ENCODE peak calls at places on chromosomes 4 and X, in six cellular contexts. One of them, this sample, is unnamed. For H3K4me1, the result is how much of the 10 kb centered on the place peaks cover.

GRCh38 chr4:6972911-6973310 is 63.3 kb downstream of the TBC1D14 start:
- DNase-seq in body of pancreas: no peak
- DNase-seq in PC-3: no peak
- DNase-seq in A549: no peak
- DNase-seq in ascending aorta: no peak
- DNase-seq in pancreas: no peak
- DNase-seq in this sample: no peak

GRCh38 chr4:137470806-137471205 is 61.5 kb downstream of the PCDH18 start:
- DNase-seq in body of pancreas: no peak
- DNase-seq in PC-3: peak
- DNase-seq in A549: no peak
- DNase-seq in ascending aorta: no peak
- DNase-seq in pancreas: no peak
- DNase-seq in this sample: no peak

GRCh38 chr4:168784786-168785461 is 225.1 kb downstream of the CBR4 start:
- DNase-seq in body of pancreas: peak
- DNase-seq in PC-3: peak
- DNase-seq in A549: peak
- DNase-seq in ascending aorta: no peak
- DNase-seq in pancreas: no peak
- DNase-seq in this sample: no peak

GRCh38 chr4:101439926-101440325 is 92.6 kb upstream of the PPP3CA start:
- DNase-seq in body of pancreas: no peak
- DNase-seq in PC-3: no peak
- DNase-seq in A549: no peak
- DNase-seq in ascending aorta: no peak
- DNase-seq in pancreas: no peak
- DNase-seq in this sample: no peak

GRCh38 chrX:39866229-39866628 is 231.5 kb downstream of the BCOR start:
- DNase-seq in body of pancreas: no peak
- DNase-seq in PC-3: no peak
- DNase-seq in A549: no peak
- DNase-seq in ascending aorta: no peak
- DNase-seq in pancreas: no peak
- DNase-seq in this sample: peak

GRCh38 chr4:66568001-66568400 is 897.7 kb upstream of the EPHA5 start:
- DNase-seq in body of pancreas: no peak
- DNase-seq in PC-3: no peak
- DNase-seq in A549: no peak
- DNase-seq in ascending aorta: no peak
- DNase-seq in pancreas: no peak
- DNase-seq in this sample: no peak

GRCh38 chr4:30720656-30721352 is 635 bp downstream of the PCDH7 start:
- DNase-seq in body of pancreas: peak
- DNase-seq in PC-3: peak
- DNase-seq in A549: peak
- DNase-seq in ascending aorta: no peak
- DNase-seq in pancreas: peak
- DNase-seq in this sample: peak

GRCh38 chr4:53586121-53586816 is 5.0 kb downstream of the LNX1 start:
- DNase-seq in body of pancreas: no peak
- DNase-seq in PC-3: peak
- DNase-seq in A549: no peak
- DNase-seq in ascending aorta: no peak
- DNase-seq in pancreas: no peak
- DNase-seq in this sample: no peak

GRCh38 chr4:139628184-139629012 is 37.2 kb upstream of the MGST2 start:
- DNase-seq in body of pancreas: no peak
- DNase-seq in PC-3: no peak
- DNase-seq in A549: no peak
- DNase-seq in ascending aorta: no peak
- DNase-seq in pancreas: no peak
- DNase-seq in this sample: peak

GRCh38 chrX:1380672-1381233 is 11.2 kb downstream of the SLC25A6 start:
- DNase-seq in body of pancreas: no peak
- DNase-seq in PC-3: no peak
- DNase-seq in A549: no peak
- DNase-seq in ascending aorta: no peak
- DNase-seq in pancreas: peak
- DNase-seq in this sample: no peak

GRCh38 chr4:13484749-13485345 is 707 bp upstream of the RAB28 start:
- DNase-seq in body of pancreas: no peak
- DNase-seq in PC-3: peak
- DNase-seq in A549: peak
- DNase-seq in ascending aorta: no peak
- DNase-seq in pancreas: no peak
- DNase-seq in this sample: no peak

GRCh38 chr4:86032476-86033022 is 327.3 kb downstream of the MAPK10 start:
- DNase-seq in body of pancreas: peak
- DNase-seq in PC-3: peak
- DNase-seq in A549: no peak
- DNase-seq in ascending aorta: no peak
- DNase-seq in pancreas: no peak
- DNase-seq in this sample: no peak

GRCh38 chr4:127799711-127800110 is 17.6 kb downstream of the HSPA4L start:
- DNase-seq in body of pancreas: no peak
- DNase-seq in PC-3: no peak
- DNase-seq in A549: no peak
- DNase-seq in ascending aorta: no peak
- DNase-seq in pancreas: no peak
- DNase-seq in this sample: no peak

GRCh38 chr4:98181815-98182214 is 38.5 kb upstream of the STPG2 start:
- DNase-seq in body of pancreas: no peak
- DNase-seq in PC-3: no peak
- DNase-seq in A549: peak
- DNase-seq in ascending aorta: no peak
- DNase-seq in pancreas: no peak
- DNase-seq in this sample: no peak

GRCh38 chr4:7876096-7876993 is 63.3 kb downstream of the AFAP1 start:
- DNase-seq in body of pancreas: no peak
- DNase-seq in PC-3: no peak
- DNase-seq in A549: peak
- DNase-seq in ascending aorta: no peak
- DNase-seq in pancreas: no peak
- DNase-seq in this sample: peak

GRCh38 chr4:181478675-181479074 is 764.5 kb upstream of the TENM3 start:
- DNase-seq in body of pancreas: no peak
- DNase-seq in PC-3: no peak
- DNase-seq in A549: no peak
- DNase-seq in ascending aorta: no peak
- DNase-seq in pancreas: no peak
- DNase-seq in this sample: no peak

GRCh38 chr4:126530996-126531585 is 1101.7 kb upstream of the INTU start:
- DNase-seq in body of pancreas: no peak
- DNase-seq in PC-3: no peak
- DNase-seq in A549: no peak
- DNase-seq in ascending aorta: no peak
- DNase-seq in pancreas: no peak
- DNase-seq in this sample: no peak

GRCh38 chr4:110823251-110823650 is 200.4 kb upstream of the PITX2 start:
- DNase-seq in body of pancreas: no peak
- DNase-seq in PC-3: no peak
- DNase-seq in A549: no peak
- DNase-seq in ascending aorta: no peak
- DNase-seq in pancreas: no peak
- DNase-seq in this sample: no peak

GRCh38 chrX:117788339-117788738 is 328.3 kb downstream of the KLHL13 start:
- DNase-seq in body of pancreas: no peak
- DNase-seq in PC-3: no peak
- DNase-seq in A549: no peak
- DNase-seq in ascending aorta: no peak
- DNase-seq in pancreas: no peak
- DNase-seq in this sample: no peak

GRCh38 chrX:119502727-119503483 is 34.7 kb downstream of the SLC25A5 start:
- DNase-seq in body of pancreas: peak
- DNase-seq in PC-3: peak
- DNase-seq in A549: peak
- DNase-seq in ascending aorta: no peak
- DNase-seq in pancreas: no peak
- DNase-seq in this sample: peak

GRCh38 chr4:7691992-7692391 is 247.7 kb downstream of the AFAP1 start:
- DNase-seq in body of pancreas: peak
- DNase-seq in PC-3: no peak
- DNase-seq in A549: no peak
- DNase-seq in ascending aorta: no peak
- DNase-seq in pancreas: peak
- DNase-seq in this sample: no peak

GRCh38 chr4:87785858-87786509 is 13.4 kb upstream of the IBSP start:
- DNase-seq in body of pancreas: no peak
- DNase-seq in PC-3: no peak
- DNase-seq in A549: no peak
- DNase-seq in ascending aorta: no peak
- DNase-seq in pancreas: peak
- DNase-seq in this sample: no peak

GRCh38 chr4:88623097-88623496 is 30.8 kb downstream of the HERC3 start:
- DNase-seq in body of pancreas: no peak
- DNase-seq in PC-3: peak
- DNase-seq in A549: peak
- DNase-seq in ascending aorta: no peak
- DNase-seq in pancreas: no peak
- DNase-seq in this sample: no peak

DNA sequence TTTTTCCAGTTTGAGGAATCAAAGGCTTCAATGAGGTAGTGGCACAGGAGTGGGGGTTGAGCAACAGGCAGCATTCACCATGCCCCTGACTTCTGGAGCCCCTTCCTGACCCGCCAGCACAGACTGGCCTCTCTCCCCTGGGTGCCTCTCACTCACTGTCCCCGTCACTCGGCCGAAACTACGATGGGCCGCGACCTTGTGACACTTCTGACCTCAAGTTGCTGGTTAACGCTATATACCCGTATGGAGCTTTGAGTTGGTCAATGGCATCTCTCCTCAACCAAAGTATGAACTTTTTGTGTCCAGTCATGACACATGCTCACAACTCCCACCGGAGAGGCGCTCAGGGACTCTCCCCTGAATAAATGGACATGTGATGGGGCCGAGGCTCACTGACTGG is 72.1 kb downstream of the IRF2 start:
- DNase-seq in body of pancreas: no peak
- DNase-seq in PC-3: no peak
- DNase-seq in A549: no peak
- DNase-seq in ascending aorta: no peak
- DNase-seq in pancreas: no peak
- DNase-seq in this sample: no peak
- H3K4me1 ChIP-seq in body of pancreas: under half
- H3K4me1 ChIP-seq in PC-3: under half
- H3K4me1 ChIP-seq in A549: under half
- H3K4me1 ChIP-seq in ascending aorta: under half
- H3K4me1 ChIP-seq in pancreas: under half
- H3K4me1 ChIP-seq in this sample: under half

GRCh38 chr4:67883463-67883862 is 339 bp downstream of the TMPRSS11D start:
- DNase-seq in body of pancreas: no peak
- DNase-seq in PC-3: no peak
- DNase-seq in A549: no peak
- DNase-seq in ascending aorta: no peak
- DNase-seq in pancreas: no peak
- DNase-seq in this sample: no peak

GRCh38 chr4:67883902-67884301 is at the start of gene TMPRSS11D:
- DNase-seq in body of pancreas: no peak
- DNase-seq in PC-3: no peak
- DNase-seq in A549: no peak
- DNase-seq in ascending aorta: no peak
- DNase-seq in pancreas: no peak
- DNase-seq in this sample: no peak

GRCh38 chr4:67881226-67881625 is 2.6 kb downstream of the TMPRSS11D start:
- DNase-seq in body of pancreas: no peak
- DNase-seq in PC-3: no peak
- DNase-seq in A549: no peak
- DNase-seq in ascending aorta: no peak
- DNase-seq in pancreas: no peak
- DNase-seq in this sample: no peak

GRCh38 chr4:67886281-67886680 is 2.5 kb upstream of the TMPRSS11D start:
- DNase-seq in body of pancreas: no peak
- DNase-seq in PC-3: peak
- DNase-seq in A549: no peak
- DNase-seq in ascending aorta: no peak
- DNase-seq in pancreas: no peak
- DNase-seq in this sample: no peak

DNA sequence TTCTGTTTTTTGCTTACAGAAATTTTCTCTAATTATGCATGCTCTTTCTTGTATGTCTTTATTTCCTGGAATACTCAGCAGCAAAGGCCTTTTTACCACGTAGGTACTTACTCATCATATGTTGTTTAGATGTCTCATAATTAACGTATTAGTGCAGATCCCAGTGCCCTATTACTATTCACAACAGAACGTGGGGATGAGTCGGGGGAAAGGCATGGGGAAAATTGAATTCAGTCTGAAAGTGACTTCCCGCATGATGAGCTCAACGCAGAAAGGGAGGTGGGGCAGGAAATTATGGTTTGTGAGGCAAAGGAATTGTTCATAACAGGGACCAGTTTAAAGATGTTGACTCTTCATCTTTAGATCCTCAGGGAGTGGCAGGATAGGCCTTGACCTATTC is 1.9 kb upstream of the TMPRSS11D start:
- DNase-seq in body of pancreas: no peak
- DNase-seq in PC-3: peak
- DNase-seq in A549: peak
- DNase-seq in ascending aorta: no peak
- DNase-seq in pancreas: no peak
- DNase-seq in this sample: no peak
- H3K4me3 ChIP-seq in body of pancreas: no peak
- H3K4me3 ChIP-seq in PC-3: peak
- H3K4me3 ChIP-seq in A549: no peak
- H3K4me3 ChIP-seq in ascending aorta: no peak
- H3K4me3 ChIP-seq in pancreas: no peak
- H3K4me3 ChIP-seq in this sample: no peak

GRCh38 chr4:80878218-80878617 is 152.3 kb upstream of the BMP3 start:
- DNase-seq in body of pancreas: no peak
- DNase-seq in PC-3: no peak
- DNase-seq in A549: no peak
- DNase-seq in ascending aorta: no peak
- DNase-seq in pancreas: no peak
- DNase-seq in this sample: no peak

GRCh38 chr4:80876810-80877209 is 153.7 kb upstream of the BMP3 start:
- DNase-seq in body of pancreas: no peak
- DNase-seq in PC-3: no peak
- DNase-seq in A549: no peak
- DNase-seq in ascending aorta: no peak
- DNase-seq in pancreas: no peak
- DNase-seq in this sample: no peak

DNA sequence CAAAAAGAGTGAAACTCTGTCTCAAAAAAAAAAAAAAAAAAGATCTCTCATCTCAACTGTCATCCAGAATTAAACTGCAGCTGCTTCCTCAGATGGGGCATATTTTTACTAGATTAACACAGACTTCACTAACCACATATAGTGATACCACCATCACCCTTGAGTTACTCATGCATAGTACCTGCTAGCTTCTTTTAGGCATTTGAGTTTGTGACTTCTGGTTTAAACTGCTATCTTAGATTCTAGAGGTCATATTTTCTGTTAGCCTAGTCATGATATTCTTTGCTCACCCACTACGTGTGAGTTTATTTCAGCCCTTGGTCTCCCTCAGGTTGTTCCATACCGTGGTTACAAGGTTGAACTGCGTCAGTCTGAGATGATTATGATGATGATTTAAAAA is 154.9 kb upstream of the BMP3 start:
- DNase-seq in body of pancreas: no peak
- DNase-seq in PC-3: no peak
- DNase-seq in A549: no peak
- DNase-seq in ascending aorta: no peak
- DNase-seq in pancreas: no peak
- DNase-seq in this sample: no peak
- H3K4me1 ChIP-seq in body of pancreas: under half
- H3K4me1 ChIP-seq in PC-3: under half
- H3K4me1 ChIP-seq in A549: under half
- H3K4me1 ChIP-seq in ascending aorta: under half
- H3K4me1 ChIP-seq in pancreas: under half
- H3K4me1 ChIP-seq in this sample: under half

GRCh38 chr4:147530723-147531122 is 49.8 kb downstream of the EDNRA start:
- DNase-seq in body of pancreas: no peak
- DNase-seq in PC-3: no peak
- DNase-seq in A549: no peak
- DNase-seq in ascending aorta: no peak
- DNase-seq in pancreas: no peak
- DNase-seq in this sample: no peak
- H3K4me3 ChIP-seq in body of pancreas: no peak
- H3K4me3 ChIP-seq in PC-3: no peak
- H3K4me3 ChIP-seq in A549: no peak
- H3K4me3 ChIP-seq in ascending aorta: no peak
- H3K4me3 ChIP-seq in pancreas: no peak
- H3K4me3 ChIP-seq in this sample: no peak

This sample was measured in small intestine.